ENCODE peak calls at places on chromosome 12, in four cellular contexts. L is A549, D is GM12878, N is K562. F is an unnamed sample.

GRCh38 chr12:24252580-24252979 is 303.1 kb upstream of the SOX5 start:
- DNase-seq in N (no peak), D (no peak), L (no peak), F (no peak)

GRCh38 chr12:57844725-57845477 is 1.6 kb downstream of the CTDSP2 start:
- DNase-seq in D (no peak), L (peak), N (peak), F (peak)

GRCh38 chr12:42761601-42762350 is 172.2 kb upstream of the PRICKLE1 start:
- DNase-seq in L (no peak), D (no peak), N (no peak), F (no peak)

GRCh38 chr12:6444704-6445688 is at the start of gene CD27:
- DNase-seq in L (no peak), N (no peak), D (no peak), F (no peak)

GRCh38 chr12:10719482-10719881 is 3.6 kb downstream of the YBX3 start:
- DNase-seq in L (no peak), D (no peak), N (no peak), F (no peak)

GRCh38 chr12:85829391-85829790 is 6.8 kb downstream of the RASSF9 start:
- DNase-seq in N (no peak), D (no peak), L (no peak), F (no peak)

GRCh38 chr12:3119192-3119744 is 42.1 kb downstream of the TSPAN9 start:
- DNase-seq in D (no peak), N (no peak), L (no peak), F (no peak)

GRCh38 chr12:120437735-120438494 is at the start of gene COX6A1:
- DNase-seq in L (peak), N (peak), D (peak), F (peak)

GRCh38 chr12:67068773-67069450 is 200.2 kb upstream of the CAND1 start:
- DNase-seq in D (no peak), L (peak), N (peak), F (peak)

GRCh38 chr12:15712823-15713663 is 76.1 kb downstream of the EPS8 start:
- DNase-seq in D (no peak), N (no peak), L (no peak), F (peak)

GRCh38 chr12:51686727-51687126 is 95.7 kb downstream of the SCN8A start:
- DNase-seq in L (no peak), N (no peak), D (no peak), F (no peak)

GRCh38 chr12:111691262-111691661 is 5.4 kb downstream of the ACAD10 start:
- DNase-seq in L (no peak), D (no peak), N (no peak), F (no peak)

GRCh38 chr12:89873745-89874144 is 165.1 kb upstream of the ATP2B1 start:
- DNase-seq in D (no peak), L (no peak), N (no peak), F (no peak)

GRCh38 chr12:65881348-65881961 is 57.2 kb downstream of the HMGA2 start:
- DNase-seq in L (no peak), N (no peak), D (no peak), F (no peak)
- TF ChIP-seq KDM1A in L (no peak), N (no peak), D (no peak), F (no peak)

GRCh38 chr12:68225576-68226476 is at the start of gene IL26:
- DNase-seq in D (no peak), L (no peak), N (no peak), F (no peak)
- TF ChIP-seq POLR2AphosphoS2 in D (no peak), L (no peak), N (no peak), F (no peak)

GRCh38 chr12:74801625-74802024 is 264.0 kb downstream of the ATXN7L3B start:
- DNase-seq in N (no peak), D (no peak), L (no peak), F (no peak)
- TF ChIP-seq KDM1A in N (no peak), D (no peak), L (no peak), F (no peak)

GRCh38 chr12:18057051-18057450 is 32.9 kb downstream of the RERGL start:
- DNase-seq in N (no peak), L (no peak), D (no peak), F (no peak)
- TF ChIP-seq POLR2AphosphoS2 in N (no peak), L (no peak), D (no peak), F (no peak)

GRCh38 chr12:102871014-102871413 is 46.0 kb downstream of the PAH start:
- DNase-seq in L (no peak), D (no peak), N (no peak), F (no peak)
- TF ChIP-seq KDM1A in L (no peak), D (no peak), N (no peak), F (no peak)

GRCh38 chr12:102726686-102727085 is 190.4 kb downstream of the PAH start:
- DNase-seq in N (no peak), L (no peak), D (no peak), F (no peak)

DNA sequence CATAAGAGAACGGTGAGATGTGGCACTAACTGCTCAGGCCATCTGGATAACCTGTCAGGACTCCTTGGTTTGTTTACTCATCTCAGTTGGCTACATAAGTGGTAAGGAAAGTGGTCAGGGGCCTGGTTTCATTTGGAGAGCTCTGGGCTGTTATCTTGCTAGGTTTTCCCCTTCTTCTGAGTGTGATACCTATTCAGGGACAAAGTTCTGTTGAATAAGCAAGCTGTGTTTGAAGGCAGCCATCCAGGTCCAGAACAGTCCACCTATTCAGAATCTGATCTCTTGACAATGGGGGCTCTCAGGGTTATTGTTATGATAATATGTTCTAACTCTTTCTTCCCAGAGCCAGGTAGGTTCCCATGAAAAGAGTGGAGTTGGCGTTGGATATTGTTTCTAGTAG is 194.9 kb downstream of the PAH start:
- DNase-seq in L (no peak), D (no peak), N (no peak), F (no peak)
- TF ChIP-seq POLR2AphosphoS2 in L (no peak), D (no peak), N (no peak), F (no peak)

DNA sequence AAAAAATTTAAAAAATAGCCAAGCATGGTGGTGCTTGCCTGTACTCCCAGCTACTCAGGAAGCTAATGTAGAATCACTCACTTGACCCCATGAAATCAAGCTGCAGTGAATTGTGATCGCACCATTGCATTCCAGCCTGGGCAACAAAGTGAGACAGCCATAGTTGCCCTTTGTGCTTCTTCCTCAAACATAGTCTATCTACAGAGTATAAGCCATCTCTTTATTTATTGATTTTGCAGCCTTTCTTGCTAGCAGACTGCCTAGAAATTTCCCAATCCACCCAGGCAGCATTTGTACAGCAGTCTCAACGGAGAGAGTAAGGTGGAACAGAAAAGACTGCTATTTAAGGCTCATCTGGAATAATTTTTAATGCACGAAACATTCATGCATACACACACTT is 68.8 kb downstream of the IPO8 start:
- DNase-seq in N (no peak), D (no peak), L (no peak), F (peak)
- TF ChIP-seq KDM1A in N (no peak), D (no peak), L (no peak), F (peak)

GRCh38 chr12:108832730-108833354 is 24.5 kb downstream of the SSH1 start:
- DNase-seq in N (no peak), D (no peak), L (no peak), F (no peak)
- TF ChIP-seq POLR2AphosphoS2 in N (no peak), D (no peak), L (no peak), F (no peak)

GRCh38 chr12:80936642-80937390 is 918 bp downstream of the LIN7A start:
- DNase-seq in N (no peak), D (no peak), L (peak), F (peak)

GRCh38 chr12:80936353-80936641 is 1.4 kb downstream of the LIN7A start:
- DNase-seq in D (no peak), N (no peak), L (no peak), F (no peak)

GRCh38 chr12:80939231-80939950 is 1.7 kb upstream of the LIN7A start:
- DNase-seq in N (no peak), L (no peak), D (no peak), F (peak)

GRCh38 chr12:80937391-80938238 is at the start of gene LIN7A:
- DNase-seq in D (no peak), N (no peak), L (peak), F (peak)

DNA sequence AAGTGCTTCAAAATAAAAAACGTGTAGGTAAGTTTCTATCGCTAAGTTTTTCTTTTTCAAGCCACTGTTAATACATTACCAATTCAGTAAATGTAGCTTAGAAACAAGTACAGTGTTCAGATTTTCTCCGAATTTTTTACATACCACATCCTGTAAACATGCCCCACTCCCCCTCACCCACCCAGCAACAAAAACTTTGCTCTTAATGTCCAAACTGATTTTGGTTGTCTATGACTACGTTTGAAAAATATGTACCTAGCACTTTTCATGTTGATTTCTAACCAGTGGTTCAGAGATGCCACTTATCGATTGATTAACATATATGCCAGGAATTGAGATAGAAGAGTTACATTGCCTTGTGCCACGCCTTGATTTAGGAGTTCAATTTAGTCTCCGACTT is 663 bp upstream of the LIN7A start:
- DNase-seq in D (no peak), N (no peak), L (no peak), F (peak)
- TF ChIP-seq KDM1A in D (no peak), N (no peak), L (no peak), F (no peak)

DNA sequence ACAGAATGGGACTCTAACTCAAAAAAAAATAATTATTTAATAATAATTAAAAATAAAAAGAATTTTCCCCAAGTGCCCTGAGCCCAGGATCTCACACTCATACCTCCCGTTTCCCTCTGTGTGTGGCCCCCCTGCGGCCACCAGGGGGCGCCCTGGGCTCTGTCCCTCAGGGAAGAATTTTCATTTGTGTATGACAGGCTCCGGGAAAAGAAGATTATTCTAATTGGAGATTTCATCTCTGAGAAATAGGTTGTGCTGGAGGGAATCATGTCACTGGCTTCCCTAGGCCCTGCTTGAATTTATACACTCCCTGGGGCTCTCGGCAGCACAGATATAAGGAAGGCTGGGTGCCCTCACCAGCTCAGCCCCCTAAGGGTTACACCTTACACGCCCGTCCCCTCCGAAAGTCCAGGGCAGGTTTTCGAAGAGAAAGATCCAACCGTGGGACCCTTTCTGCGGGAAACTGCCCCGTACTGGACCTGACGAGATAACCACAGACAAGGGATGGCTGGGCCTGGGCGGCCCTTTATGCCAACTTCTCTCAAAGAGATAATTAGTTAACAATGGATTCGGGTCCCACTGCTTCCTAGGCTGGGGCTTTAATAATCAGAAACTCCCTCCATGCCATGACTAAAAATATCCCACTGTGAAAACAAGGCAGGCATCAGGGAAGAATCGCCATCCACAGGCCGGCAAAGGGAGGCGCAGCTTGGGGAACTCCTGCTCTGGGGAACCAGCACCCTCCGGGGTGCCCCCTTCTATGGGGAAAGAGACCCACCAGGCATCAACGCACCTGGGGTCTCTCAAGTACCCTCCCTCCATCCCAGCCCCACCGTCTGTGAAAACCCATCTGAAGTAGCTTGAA is 80.7 kb downstream of the KDM2B start:
- DNase-seq in D (no peak), L (peak), N (peak), F (peak)
- TF ChIP-seq POLR2AphosphoS2 in D (no peak), L (no peak), N (no peak), F (no peak)